ENCODE peak calls at places on chromosomes 7 and 10, in seven cellular contexts. A, T, E, B, D, Z and H are unnamed samples.

GRCh38 chr7:72087926-72088325 is 324.2 kb downstream of the CALN1 start:
- DNase-seq in A (no peak), T (no peak), E (no peak), B (no peak), D (no peak), Z (no peak), H (no peak)

GRCh38 chr10:21532694-21533576 is 1.1 kb upstream of the MLLT10 start:
- DNase-seq in A (no peak), T (peak), E (no peak), B (no peak), D (no peak), Z (no peak), H (no peak)

GRCh38 chr7:17183630-17184328 is 114.7 kb upstream of the AHR start:
- DNase-seq in A (no peak), T (peak), E (no peak), B (no peak), D (peak), Z (no peak), H (no peak)

GRCh38 chr10:111600772-111601171 is 523.9 kb downstream of the ADRA2A start:
- DNase-seq in A (no peak), T (no peak), E (no peak), B (no peak), D (no peak), Z (no peak), H (no peak)

GRCh38 chr7:106629521-106629920 is 31.4 kb downstream of the CCDC71L start:
- DNase-seq in A (no peak), T (peak), E (no peak), B (no peak), D (peak), Z (no peak), H (no peak)

GRCh38 chr7:80815733-80816132 is 103.1 kb downstream of the SEMA3C start:
- DNase-seq in A (no peak), T (no peak), E (no peak), B (no peak), D (no peak), Z (no peak), H (no peak)

GRCh38 chr7:30469303-30469702 is 9.3 kb downstream of the NOD1 start:
- DNase-seq in A (no peak), T (peak), E (no peak), B (peak), D (peak), Z (peak), H (no peak)

GRCh38 chr10:96395931-96396877 is 37.4 kb upstream of the OPALIN start:
- DNase-seq in A (peak), T (peak), E (peak), B (peak), D (peak), Z (peak), H (peak)

GRCh38 chr10:119829429-119829828 is 43.2 kb downstream of the MCMBP start:
- DNase-seq in A (no peak), T (no peak), E (no peak), B (no peak), D (no peak), Z (no peak), H (no peak)

GRCh38 chr10:19993714-19994343 is 177.6 kb downstream of the PLXDC2 start:
- DNase-seq in A (no peak), T (peak), E (no peak), B (no peak), D (no peak), Z (no peak), H (no peak)

GRCh38 chr7:22576941-22577927 is 77.2 kb upstream of the STEAP1B start:
- DNase-seq in A (no peak), T (peak), E (peak), B (no peak), D (peak), Z (no peak), H (no peak)

GRCh38 chr7:2729043-2729892 is 41.3 kb downstream of the AMZ1 start:
- DNase-seq in A (no peak), T (peak), E (no peak), B (no peak), D (no peak), Z (no peak), H (peak)

GRCh38 chr10:107631876-107632275 is 467.4 kb upstream of the SORCS1 start:
- DNase-seq in A (no peak), T (no peak), E (no peak), B (no peak), D (no peak), Z (no peak), H (no peak)

GRCh38 chr7:128833148-128833938 is 3.1 kb downstream of the FLNC start:
- DNase-seq in A (no peak), T (peak), E (peak), B (no peak), D (peak), Z (no peak), H (no peak)

GRCh38 chr10:121540773-121541395 is 57.4 kb downstream of the FGFR2 start:
- DNase-seq in A (no peak), T (no peak), E (no peak), B (no peak), D (no peak), Z (no peak), H (no peak)

GRCh38 chr7:113197274-113197673 is 78.9 kb upstream of the SMIM30 start:
- DNase-seq in A (no peak), T (peak), E (peak), B (no peak), D (peak), Z (no peak), H (no peak)

GRCh38 chr10:71548494-71548846 is 151.8 kb downstream of the CDH23 start:
- DNase-seq in A (peak), T (no peak), E (peak), B (no peak), D (peak), Z (no peak), H (peak)

GRCh38 chr10:110414563-110415309 is 83.0 kb upstream of the DUSP5 start:
- DNase-seq in A (peak), T (peak), E (peak), B (peak), D (peak), Z (no peak), H (peak)

GRCh38 chr7:45389073-45389872 is 184.9 kb upstream of the ADCY1 start:
- DNase-seq in A (no peak), T (no peak), E (no peak), B (no peak), D (no peak), Z (no peak), H (peak)

DNA sequence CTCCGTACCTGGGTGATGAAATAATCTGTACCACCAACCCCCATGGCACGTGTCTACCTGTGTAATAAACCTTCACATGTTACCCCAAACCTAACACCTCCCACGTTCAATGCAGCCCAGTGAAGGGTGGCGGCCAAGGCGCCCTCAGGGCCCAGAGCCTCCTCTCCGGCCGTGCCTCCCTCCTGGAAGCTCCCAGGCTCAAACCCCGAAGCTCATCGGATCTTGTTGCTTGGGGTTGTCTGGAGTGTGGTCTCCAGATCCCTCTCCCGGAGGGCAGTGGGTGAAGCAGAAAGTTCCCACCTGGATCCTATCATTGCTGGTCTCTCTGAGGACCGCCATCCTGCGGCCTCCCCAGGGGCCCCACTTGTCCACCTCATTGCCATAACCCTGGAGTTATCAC is 9.4 kb upstream of the KNDC1 start:
- DNase-seq in A (no peak), T (no peak), E (no peak), B (no peak), D (no peak), Z (no peak), H (no peak)
- H2AFZ ChIP-seq in A (no peak), T (no peak), E (no peak), B (no peak), D (no peak), Z (no peak), H (no peak)

DNA sequence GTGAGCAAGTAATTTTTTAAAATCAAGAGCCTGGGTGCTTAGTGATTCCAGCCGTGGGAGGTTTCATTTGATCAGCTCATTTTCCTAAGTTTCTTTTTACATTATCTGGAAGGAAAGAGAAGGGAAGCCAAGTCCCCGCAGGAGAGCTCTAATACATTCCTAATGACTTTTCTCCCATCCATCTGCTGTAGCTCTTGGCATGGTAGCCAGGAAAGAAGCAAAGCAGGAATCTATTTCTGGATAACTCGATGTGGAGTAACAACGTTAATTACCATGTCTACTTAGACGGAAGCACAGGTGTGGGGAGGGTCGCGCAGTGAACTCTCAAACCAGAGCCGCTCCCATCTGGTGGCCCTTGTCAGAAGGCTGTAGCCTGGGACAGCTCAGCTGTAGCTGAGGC is 121.9 kb downstream of the PAXIP1 start:
- DNase-seq in A (no peak), T (no peak), E (no peak), B (no peak), D (no peak), Z (no peak), H (no peak)
- H2AFZ ChIP-seq in A (no peak), T (no peak), E (no peak), B (no peak), D (no peak), Z (no peak), H (no peak)

GRCh38 chr10:15313034-15313433 is 58.1 kb downstream of the FAM171A1 start:
- DNase-seq in A (no peak), T (no peak), E (no peak), B (no peak), D (no peak), Z (no peak), H (no peak)

GRCh38 chr10:15315286-15315685 is 55.8 kb downstream of the FAM171A1 start:
- DNase-seq in A (no peak), T (no peak), E (no peak), B (no peak), D (no peak), Z (no peak), H (no peak)

GRCh38 chr10:15314482-15315070 is 56.5 kb downstream of the FAM171A1 start:
- DNase-seq in A (no peak), T (no peak), E (no peak), B (no peak), D (no peak), Z (no peak), H (no peak)

GRCh38 chr10:15311885-15312280 is 59.2 kb downstream of the FAM171A1 start:
- DNase-seq in A (no peak), T (no peak), E (no peak), B (no peak), D (no peak), Z (no peak), H (no peak)

DNA sequence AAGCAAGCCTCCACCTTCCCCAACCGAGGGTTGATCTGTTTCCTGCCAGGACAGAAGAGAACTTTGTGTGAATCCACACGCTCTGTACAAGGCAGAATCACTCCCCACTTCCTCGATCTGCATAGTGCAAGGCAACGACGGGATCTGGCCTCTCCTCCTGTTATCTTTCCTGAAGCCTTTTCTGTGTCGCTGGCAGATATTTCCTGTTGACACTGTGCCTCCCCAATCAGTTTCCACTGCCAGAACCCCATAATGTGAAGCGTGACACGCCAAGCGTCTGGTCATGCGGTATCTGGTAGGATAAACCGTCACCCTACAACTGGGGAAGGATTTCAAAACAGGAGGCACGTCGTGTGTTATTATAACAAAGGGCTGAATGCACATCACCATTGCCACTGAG is 57.2 kb downstream of the FAM171A1 start:
- DNase-seq in A (no peak), T (no peak), E (no peak), B (no peak), D (no peak), Z (no peak), H (no peak)
- H2AFZ ChIP-seq in A (no peak), T (peak), E (no peak), B (no peak), D (no peak), Z (peak), H (no peak)

GRCh38 chr7:137469191-137469811 is 125.8 kb upstream of the PTN start:
- DNase-seq in A (no peak), T (no peak), E (no peak), B (no peak), D (no peak), Z (no peak), H (no peak)
- H2AFZ ChIP-seq in A (no peak), T (no peak), E (no peak), B (no peak), D (no peak), Z (peak), H (no peak)

GRCh38 chr7:33883566-33883965 is 21.8 kb upstream of the BMPER start:
- DNase-seq in A (no peak), T (no peak), E (peak), B (no peak), D (no peak), Z (no peak), H (no peak)
- H2AFZ ChIP-seq in A (no peak), T (no peak), E (peak), B (no peak), D (no peak), Z (no peak), H (no peak)